ENCODE peak calls at places on chromosomes 5 and 9, in nine cellular contexts. G is colonic mucosa, T is cardiac muscle cell, Q is SK-N-SH, O is psoas muscle, P is K562, V is kidney epithelial cell, B is PC-3, L is AG10803. X is an unnamed sample.
A peak's percentile ranks its signal among the peaks of the same experiment; 100 is the strongest.

GRCh38 chr9:125902224-125902623 is 155.1 kb downstream of the PBX3 start:
- DNase-seq in T (no peak), P (no peak), O (no peak), L (peak; percentile 26), B (peak; percentile 25), Q (no peak), G (no peak), V (no peak), X (no peak)

GRCh38 chr5:163889369-163889768 is 383.9 kb downstream of the MAT2B start:
- DNase-seq in T (peak; percentile 73), V (no peak), B (no peak), O (no peak), G (no peak), L (peak; percentile 83), Q (no peak), P (no peak), X (peak; percentile 73)

GRCh38 chr9:126758916-126759576 is 45.8 kb upstream of the ZBTB43 start:
- DNase-seq in T (peak; percentile 75), Q (no peak), P (no peak), L (no peak), G (no peak), B (no peak), V (no peak), O (no peak), X (peak; percentile 10)

GRCh38 chr9:109250311-109250741 is 70.5 kb downstream of the EPB41L4B start:
- DNase-seq in O (no peak), T (no peak), L (no peak), G (peak; percentile 71), Q (no peak), V (no peak), B (peak; percentile 28), P (no peak), X (no peak)

GRCh38 chr9:38713426-38713825 is 6.5 kb downstream of the FAM240B start:
- DNase-seq in G (no peak), T (peak; percentile 97), B (peak; percentile 30), Q (no peak), L (peak; percentile 80), O (no peak), V (peak; percentile 59), P (no peak), X (peak; percentile 99)

GRCh38 chr9:133935328-133936040 is 56.6 kb downstream of the VAV2 start:
- DNase-seq in O (peak; percentile 81), B (no peak), G (peak; percentile 63), T (peak; percentile 90), P (no peak), V (peak; percentile 56), L (peak; percentile 20), Q (peak; percentile 72), X (peak; percentile 65)

GRCh38 chr5:111131356-111131755 is 39.2 kb downstream of the WDR36 start:
- DNase-seq in L (no peak), Q (no peak), V (no peak), O (no peak), P (no peak), B (no peak), T (no peak), G (no peak), X (no peak)

GRCh38 chr9:134283111-134283515 is 43.1 kb upstream of the RXRA start:
- DNase-seq in G (peak; percentile 34), V (no peak), L (peak; percentile 89), Q (no peak), T (peak; percentile 93), P (no peak), O (peak; percentile 89), B (peak; percentile 16), X (peak; percentile 85)

GRCh38 chr5:150266807-150267408 is 22.7 kb downstream of the CAMK2A start:
- DNase-seq in L (no peak), O (no peak), B (no peak), G (no peak), V (no peak), T (no peak), P (no peak), Q (peak; percentile 53), X (no peak)

GRCh38 chr9:114771901-114772300 is 33.9 kb downstream of the TNFSF15 start:
- DNase-seq in P (no peak), O (no peak), V (no peak), Q (no peak), B (peak; percentile 32), T (peak; percentile 17), G (no peak), L (peak; percentile 28), X (no peak)

GRCh38 chr5:145471831-145472616 is 363.1 kb downstream of the PRELID2 start:
- DNase-seq in P (no peak), G (no peak), L (peak; percentile 14), Q (no peak), V (peak; percentile 55), T (peak; percentile 12), O (no peak), B (peak; percentile 58), X (no peak)

GRCh38 chr5:144460608-144461007 is 289.9 kb downstream of the KCTD16 start:
- DNase-seq in G (no peak), L (no peak), P (no peak), T (no peak), O (no peak), B (no peak), V (peak; percentile 9), Q (no peak), X (no peak)

GRCh38 chr9:8616419-8616818 is 816.8 kb upstream of the DMAC1 start:
- DNase-seq in L (no peak), V (no peak), T (peak; percentile 32), P (no peak), O (no peak), B (no peak), Q (no peak), G (no peak), X (peak; percentile 4)

GRCh38 chr5:100905259-100905914 is 2.3 kb upstream of the ST8SIA4 start:
- DNase-seq in Q (no peak), O (no peak), P (no peak), B (no peak), L (no peak), V (no peak), T (no peak), G (no peak), X (no peak)

GRCh38 chr5:169350759-169351240 is 49.9 kb upstream of the SLIT3 start:
- DNase-seq in P (no peak), G (peak; percentile 22), L (peak; percentile 100), O (no peak), V (peak; percentile 99), Q (peak; percentile 35), T (peak; percentile 90), B (peak; percentile 99), X (peak; percentile 95)

GRCh38 chr9:110583237-110583636 is 3.7 kb upstream of the SVEP1 start:
- DNase-seq in P (no peak), T (peak; percentile 68), V (no peak), G (no peak), O (no peak), B (peak; percentile 42), L (peak; percentile 72), Q (no peak), X (peak; percentile 67)

GRCh38 chr5:163563112-163563511 is 57.7 kb downstream of the MAT2B start:
- DNase-seq in V (no peak), O (no peak), Q (no peak), T (no peak), B (no peak), P (no peak), L (no peak), G (no peak), X (no peak)

DNA sequence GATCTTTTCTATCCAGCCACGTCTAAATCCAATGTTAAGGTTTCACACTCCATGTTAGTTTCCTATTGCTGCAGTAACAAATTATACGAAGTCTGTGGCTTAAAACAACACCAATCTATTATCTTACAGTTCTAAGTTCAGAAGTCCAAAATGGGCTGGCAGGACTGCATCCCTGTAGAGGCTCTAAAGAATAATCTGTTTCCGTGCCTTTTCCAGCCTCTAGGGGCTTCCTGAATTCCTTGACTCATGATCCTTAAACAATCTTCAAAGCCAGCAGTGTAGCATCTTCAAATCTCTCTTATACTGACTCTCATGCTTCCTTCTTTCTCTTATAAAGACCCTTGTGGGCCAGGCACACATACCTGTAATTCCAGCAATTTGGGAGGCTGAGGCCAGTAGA is 6.8 kb downstream of the PLGRKT start:
- DNase-seq in V (no peak), O (no peak), P (no peak), L (no peak), B (peak; percentile 18), T (no peak), Q (no peak), G (no peak), X (no peak)
- TF ChIP-seq CTCF in V (no peak), O (no peak), P (no peak), L (no peak), B (peak; percentile 21), T (peak; percentile 4), Q (peak; percentile 26), G (no peak), X (peak; percentile 18)

DNA sequence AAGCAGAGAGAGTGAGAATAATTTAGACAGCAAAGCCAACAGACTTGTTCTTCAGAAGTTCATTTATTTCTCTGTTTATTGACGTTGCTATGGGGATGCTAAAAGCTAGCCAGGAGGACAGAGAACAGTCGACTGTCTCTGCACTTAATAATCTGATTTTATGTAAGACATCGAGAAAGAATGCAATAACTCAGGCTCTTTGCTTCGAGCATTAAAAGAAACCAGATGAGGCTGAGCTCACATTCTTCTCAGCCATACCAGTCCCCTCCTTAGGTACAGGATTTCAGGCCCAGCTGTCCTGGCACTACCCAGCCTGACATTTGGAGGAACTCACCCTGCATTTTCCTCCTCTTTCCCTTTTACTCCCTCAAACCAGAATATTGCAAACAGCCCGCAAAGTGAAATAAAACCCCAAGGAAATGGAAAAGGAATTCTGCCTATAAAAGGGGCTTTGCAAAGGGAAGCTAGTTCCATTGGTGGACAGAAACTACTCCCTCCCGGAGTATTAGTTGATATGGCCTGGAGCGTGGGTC is 44.5 kb upstream of the DPYSL3 start:
- DNase-seq in B (no peak), V (no peak), T (peak; percentile 89), O (no peak), L (peak; percentile 98), P (no peak), Q (peak; percentile 41), G (no peak), X (peak; percentile 90)
- H3K4me3 ChIP-seq in B (no peak overlapping the region), V (no peak overlapping the region), T (no peak overlapping the region), O (no peak overlapping the region), L (peak overlapping the region; percentile 46), P (no peak overlapping the region), Q (no peak overlapping the region), G (no peak overlapping the region), X (peak overlapping the region; percentile 2)

GRCh38 chr5:68215208-68215887 is at the start of gene PIK3R1:
- DNase-seq in P (peak; percentile 95), O (peak; percentile 98), Q (peak; percentile 96), L (peak; percentile 94), T (peak; percentile 98), G (peak; percentile 96), V (peak; percentile 71), B (peak; percentile 76), X (peak; percentile 96)
- TF ChIP-seq CTCF in P (peak; percentile 44), O (peak; percentile 50), Q (peak; percentile 46), L (peak; percentile 52), T (peak; percentile 29), G (peak; percentile 29), V (no peak), B (no peak), X (peak; percentile 30)

DNA sequence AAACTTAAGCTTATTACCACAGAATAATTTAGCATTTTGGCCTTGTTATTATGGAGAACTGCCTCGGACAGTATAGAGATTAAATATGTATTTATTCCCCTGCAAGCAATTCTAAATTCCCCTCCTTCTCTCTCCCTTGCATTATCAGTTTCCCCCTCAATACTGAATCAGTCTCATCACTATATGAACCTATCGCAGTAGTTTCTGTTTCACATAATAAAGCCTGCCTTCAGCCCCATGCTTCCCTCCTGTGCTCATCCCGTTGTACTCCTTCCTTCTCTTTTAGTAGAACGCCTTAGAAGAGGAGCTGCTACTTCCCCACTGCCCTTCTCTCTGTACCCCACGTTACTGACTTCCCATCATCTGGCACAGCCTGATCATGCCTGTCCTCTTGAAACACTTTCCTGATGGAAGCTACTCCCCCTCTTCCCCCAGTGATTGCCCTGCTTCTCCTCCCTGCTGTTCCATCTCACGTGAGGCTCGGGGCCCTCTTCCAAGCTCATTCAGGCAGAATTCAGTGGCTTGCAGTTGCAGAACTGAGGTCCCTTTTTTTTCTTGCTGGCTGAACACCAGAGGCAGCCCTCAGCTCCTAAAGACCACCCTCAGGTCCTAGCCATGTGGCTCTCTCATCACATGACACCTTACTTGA is 93.4 kb downstream of the PPIC start:
- DNase-seq in T (peak; percentile 5), L (no peak), V (no peak), G (no peak), P (no peak), O (no peak), Q (no peak), B (no peak), X (no peak)
- H3K4me3 ChIP-seq in T (no peak overlapping the region), L (no peak overlapping the region), V (no peak overlapping the region), G (no peak overlapping the region), P (no peak overlapping the region), O (no peak overlapping the region), Q (no peak overlapping the region), B (no peak overlapping the region), X (no peak overlapping the region)